ENCODE peak calls at places on chromosomes 16 and 17, in ten cellular contexts. I, X, L, V, K, B, Q, A, E and J are unnamed samples.

GRCh38 chr17:56866496-56866895 is 32.5 kb downstream of the DGKE start:
- DNase-seq in E (no peak), I (no peak), Q (no peak), L (no peak), B (no peak), X (no peak), K (no peak), V (peak), A (no peak), J (peak)

GRCh38 chr16:582614-583331 is 7.1 kb upstream of the RAB40C start:
- DNase-seq in X (no peak), Q (no peak), V (no peak), A (no peak), L (peak), K (no peak), B (no peak), E (no peak), I (no peak), J (no peak)

GRCh38 chr16:66175058-66175457 is 191.4 kb upstream of the CDH5 start:
- DNase-seq in I (no peak), V (no peak), B (no peak), K (no peak), X (no peak), Q (no peak), A (no peak), E (no peak), L (no peak), J (no peak)

GRCh38 chr16:65120811-65121721 is 797 bp downstream of the CDH11 start:
- DNase-seq in A (peak), V (peak), I (peak), Q (no peak), E (no peak), K (no peak), X (peak), B (no peak), L (peak), J (no peak)

GRCh38 chr17:35191001-35191695 is 3.0 kb downstream of the SLC35G3 start:
- DNase-seq in V (no peak), E (no peak), A (no peak), I (no peak), K (no peak), B (no peak), L (no peak), Q (no peak), X (no peak), J (no peak)

GRCh38 chr16:85168732-85169256 is 56.5 kb upstream of the CIBAR2 start:
- DNase-seq in I (no peak), V (peak), E (no peak), A (peak), L (peak), K (no peak), X (no peak), B (no peak), Q (no peak), J (no peak)

GRCh38 chr17:50176559-50177471 is 11.0 kb downstream of the SGCA start:
- DNase-seq in V (no peak), Q (no peak), K (no peak), E (no peak), B (no peak), A (peak), X (no peak), L (no peak), I (no peak), J (no peak)

GRCh38 chr16:62225675-62226074 is 189.4 kb upstream of the CDH8 start:
- DNase-seq in E (no peak), B (peak), L (peak), I (peak), A (no peak), V (peak), Q (no peak), K (peak), X (peak), J (peak)

GRCh38 chr17:78390241-78391050 is 12.0 kb downstream of the PGS1 start:
- DNase-seq in X (peak), A (peak), B (no peak), I (no peak), L (no peak), Q (no peak), E (no peak), V (peak), K (no peak), J (no peak)

GRCh38 chr16:77961811-77962210 is 60.5 kb upstream of the CLEC3A start:
- DNase-seq in K (no peak), V (peak), X (no peak), I (no peak), L (no peak), Q (no peak), B (no peak), A (no peak), E (no peak), J (no peak)

GRCh38 chr16:50289950-50290764 is 23.8 kb downstream of the ADCY7 start:
- DNase-seq in L (no peak), V (no peak), B (no peak), A (no peak), Q (no peak), E (no peak), I (no peak), X (no peak), K (no peak), J (no peak)